ENCODE peak calls at places on chromosomes 4 and X, in nine cellular contexts. B is right atrium auricular region; K is brain microvascular endothelial cell; T is GM12878; D is left lung; Q is Peyer's patch; G is SK-N-SH; M is CD8-positive, alpha-beta memory T cell; R is CD4-positive, CD25-positive, alpha-beta regulatory T cell. F is an unnamed sample.

GRCh38 chr4:77699731-77700210 is 94.2 kb downstream of the CXCL13 start:
- DNase-seq in R (no peak), G (peak; percentile 24), T (no peak), M (no peak), B (no peak), K (peak; percentile 83), Q (no peak), D (no peak), F (peak; percentile 12)

GRCh38 chr4:99708551-99708950 is 50.9 kb upstream of the C4orf54 start:
- DNase-seq in D (no peak), B (no peak), G (no peak), R (no peak), M (no peak), T (no peak), Q (no peak), K (no peak), F (no peak)

GRCh38 chr4:7648813-7649395 is 214.2 kb upstream of the PSAPL1 start:
- DNase-seq in T (no peak), Q (no peak), R (no peak), K (no peak), D (no peak), M (no peak), G (no peak), B (no peak), F (no peak)

GRCh38 chr4:73477176-73477575 is 4.4 kb upstream of the AFM start:
- DNase-seq in Q (no peak), G (no peak), D (no peak), K (no peak), T (no peak), B (no peak), R (no peak), M (no peak), F (no peak)

GRCh38 chrX:2928583-2929434 is at the start of gene ARSD:
- DNase-seq in M (peak; percentile 34), G (peak; percentile 86), R (peak; percentile 11), Q (peak; percentile 95), K (peak; percentile 85), T (no peak), B (peak; percentile 88), D (peak; percentile 97), F (peak; percentile 94)

GRCh38 chr4:42396361-42397255 is 680 bp upstream of the SHISA3 start:
- DNase-seq in K (no peak), R (no peak), D (no peak), T (no peak), Q (no peak), G (no peak), M (no peak), B (no peak), F (no peak)

GRCh38 chr4:15695240-15695699 is 7.6 kb upstream of the BST1 start:
- DNase-seq in R (no peak), G (no peak), Q (no peak), M (no peak), B (no peak), D (no peak), T (no peak), K (peak; percentile 87), F (peak; percentile 59)

GRCh38 chr4:85722806-85723205 is 247.9 kb downstream of the ARHGAP24 start:
- DNase-seq in G (no peak), D (no peak), R (no peak), B (no peak), Q (no peak), K (no peak), T (no peak), M (no peak), F (no peak)

GRCh38 chr4:113979157-113979972 is at the start of gene ARSJ:
- DNase-seq in M (no peak), B (peak; percentile 72), T (no peak), Q (peak; percentile 55), D (peak; percentile 51), R (no peak), G (peak; percentile 76), K (peak; percentile 76), F (peak; percentile 91)

GRCh38 chrX:111615227-111615626 is 65.7 kb upstream of the ALG13 start:
- DNase-seq in Q (no peak), K (no peak), T (no peak), G (no peak), M (no peak), B (no peak), D (no peak), R (no peak), F (no peak)

GRCh38 chr4:87498446-87498900 is 30.7 kb downstream of the SPARCL1 start:
- DNase-seq in M (no peak), D (no peak), B (no peak), R (no peak), T (no peak), G (no peak), K (no peak), Q (no peak), F (no peak)

GRCh38 chr4:95243892-95244291 is 304.9 kb downstream of the UNC5C start:
- DNase-seq in K (no peak), T (no peak), D (no peak), Q (no peak), R (no peak), G (no peak), M (no peak), B (no peak), F (no peak)

GRCh38 chr4:70873216-70873615 is 29.0 kb upstream of the MOB1B start:
- DNase-seq in G (no peak), K (no peak), M (no peak), B (no peak), Q (no peak), R (no peak), T (no peak), D (no peak), F (no peak)

GRCh38 chr4:23333946-23334878 is 555.6 kb downstream of the PPARGC1A start:
- DNase-seq in T (peak; percentile 39), R (peak; percentile 6), Q (no peak), G (no peak), K (peak; percentile 23), D (no peak), M (no peak), B (no peak), F (no peak)

GRCh38 chr4:145502809-145503208 is 21.2 kb downstream of the SMAD1 start:
- DNase-seq in Q (no peak), T (no peak), B (no peak), M (no peak), D (no peak), R (no peak), G (no peak), K (no peak), F (no peak)
- H3K27ac ChIP-seq in Q (no peak overlapping the region), T (no peak overlapping the region), B (peak overlapping the region; percentile 15), M (no peak overlapping the region), D (no peak overlapping the region), R (no peak overlapping the region), G (no peak overlapping the region), K (no peak overlapping the region), F (no peak overlapping the region)

DNA sequence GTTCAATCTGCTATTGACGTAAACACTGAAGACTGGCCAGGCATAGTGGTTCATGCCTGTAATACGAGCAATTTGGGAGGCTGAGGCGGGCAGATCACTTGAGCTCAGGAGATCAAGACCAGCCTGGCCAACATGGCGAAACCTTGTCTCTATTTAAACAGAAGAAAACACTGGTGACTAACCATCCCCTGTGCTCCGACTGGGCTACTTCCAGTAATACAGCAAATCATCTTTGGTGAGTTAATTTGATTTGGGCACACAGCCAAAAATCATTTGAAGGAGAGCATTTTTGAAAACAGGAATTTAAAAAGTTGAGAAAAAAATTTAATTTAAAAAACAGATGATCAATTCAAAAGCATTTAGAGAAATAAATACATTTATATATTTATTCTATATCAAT is 52.0 kb downstream of the SEC24D start:
- DNase-seq in G (no peak), R (no peak), Q (no peak), M (no peak), T (no peak), D (no peak), K (peak; percentile 70), B (no peak), F (no peak)
- H3K4me3 ChIP-seq in G (no peak overlapping the region), R (no peak overlapping the region), Q (no peak overlapping the region), M (no peak overlapping the region), T (no peak overlapping the region), D (no peak overlapping the region), K (no peak overlapping the region), B (no peak overlapping the region), F (no peak overlapping the region)

GRCh38 chr4:26141101-26141830 is 179.5 kb upstream of the RBPJ start:
- DNase-seq in T (no peak), D (no peak), R (no peak), B (no peak), M (no peak), G (no peak), Q (no peak), K (no peak), F (no peak)
- H3K27ac ChIP-seq in T (no peak overlapping the region), D (no peak overlapping the region), R (peak overlapping the region; percentile 55), B (peak overlapping the region; percentile 33), M (no peak overlapping the region), G (no peak overlapping the region), Q (peak overlapping the region; percentile 77), K (no peak overlapping the region), F (no peak overlapping the region)

GRCh38 chrX:154408659-154409221 is 314 bp downstream of the DNASE1L1 start:
- DNase-seq in B (no peak), M (no peak), R (no peak), Q (no peak), G (no peak), T (no peak), D (no peak), K (no peak), F (no peak)
- H3K4me3 ChIP-seq in B (peak overlapping the region; percentile 36), M (no peak overlapping the region), R (no peak overlapping the region), Q (peak overlapping the region; percentile 51), G (peak overlapping the region; percentile 38), T (no peak overlapping the region), D (peak overlapping the region; percentile 9), K (peak overlapping the region; percentile 58), F (peak overlapping the region; percentile 36)

DNA sequence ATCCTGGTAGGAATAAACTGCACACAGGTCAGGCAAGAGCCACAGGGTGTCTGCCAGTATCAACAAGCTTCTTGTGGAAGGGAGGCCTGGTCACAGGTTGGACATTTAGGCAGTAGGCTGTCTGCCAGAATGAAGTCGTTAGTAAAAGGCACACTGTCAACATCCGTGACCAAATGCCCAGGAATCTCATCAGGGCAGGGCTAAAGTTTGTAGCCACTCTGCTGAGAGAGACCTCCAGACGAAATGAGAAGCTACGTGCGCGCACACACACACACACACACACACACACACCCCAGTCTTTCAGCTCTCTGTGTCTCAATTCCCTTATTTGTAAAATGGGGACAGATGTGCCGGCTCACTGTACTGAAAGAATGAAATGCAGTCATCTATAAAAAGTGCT is 408.7 kb upstream of the ZFP42 start:
- DNase-seq in K (no peak), T (no peak), G (no peak), R (no peak), Q (no peak), B (no peak), D (no peak), M (no peak), F (no peak)
- H3K27ac ChIP-seq in K (no peak overlapping the region), T (no peak overlapping the region), G (no peak overlapping the region), R (no peak overlapping the region), Q (no peak overlapping the region), B (no peak overlapping the region), D (no peak overlapping the region), M (no peak overlapping the region), F (no peak overlapping the region)